ENCODE peak calls at places on chromosomes 2 and 18, in six cellular contexts. N, J, M, W, K and A are unnamed samples.

GRCh38 chr2:239053801-239054503 is 206.1 kb downstream of the TWIST2 start:
- DNase-seq in N (peak), J (no peak), M (no peak), W (no peak), K (no peak), A (no peak)

GRCh38 chr2:138615257-138615656 is 113.7 kb downstream of the SPOPL start:
- DNase-seq in N (no peak), J (no peak), M (no peak), W (no peak), K (peak), A (peak)

GRCh38 chr18:72704202-72704601 is 160.1 kb upstream of the CBLN2 start:
- DNase-seq in N (no peak), J (no peak), M (no peak), W (no peak), K (no peak), A (no peak)

GRCh38 chr2:223008936-223009335 is 43.1 kb upstream of the KCNE4 start:
- DNase-seq in N (no peak), J (no peak), M (no peak), W (no peak), K (peak), A (no peak)

GRCh38 chr2:20093263-20094141 is 42.1 kb upstream of the LAPTM4A start:
- DNase-seq in N (peak), J (no peak), M (no peak), W (peak), K (peak), A (peak)

GRCh38 chr18:78693429-78693828 is 286.2 kb upstream of the SALL3 start:
- DNase-seq in N (no peak), J (no peak), M (no peak), W (no peak), K (no peak), A (no peak)

GRCh38 chr2:68741805-68742306 is 7.2 kb downstream of the ARHGAP25 start:
- DNase-seq in N (no peak), J (no peak), M (no peak), W (no peak), K (no peak), A (no peak)

GRCh38 chr18:2570772-2571199 is 519 bp downstream of the METTL4 start:
- DNase-seq in N (peak), J (peak), M (peak), W (peak), K (peak), A (peak)

GRCh38 chr2:180196419-180196977 is 189.4 kb upstream of the CWC22 start:
- DNase-seq in N (no peak), J (no peak), M (no peak), W (no peak), K (peak), A (no peak)

GRCh38 chr18:23810396-23810795 is 121.1 kb downstream of the LAMA3 start:
- DNase-seq in N (no peak), J (peak), M (no peak), W (peak), K (no peak), A (no peak)

GRCh38 chr2:134450114-134450513 is 196.2 kb downstream of the MGAT5 start:
- DNase-seq in N (no peak), J (no peak), M (no peak), W (no peak), K (no peak), A (no peak)

GRCh38 chr2:164840930-164841718 is 499 bp downstream of the COBLL1 start:
- DNase-seq in N (peak), J (no peak), M (peak), W (peak), K (peak), A (peak)

GRCh38 chr2:152525277-152525838 is 190.4 kb downstream of the FMNL2 start:
- DNase-seq in N (peak), J (no peak), M (no peak), W (no peak), K (peak), A (peak)

GRCh38 chr2:156695595-156695994 is 259.4 kb downstream of the GPD2 start:
- DNase-seq in N (no peak), J (no peak), M (no peak), W (peak), K (no peak), A (no peak)

GRCh38 chr2:229578052-229578846 is 136.1 kb downstream of the DNER start:
- DNase-seq in N (no peak), J (no peak), M (no peak), W (no peak), K (no peak), A (no peak)

GRCh38 chr2:240932724-240933047 is 26.6 kb downstream of the CROCC2 start:
- DNase-seq in N (no peak), J (no peak), M (no peak), W (no peak), K (no peak), A (no peak)

GRCh38 chr2:20040489-20041172 is 10.8 kb downstream of the LAPTM4A start:
- DNase-seq in N (no peak), J (no peak), M (no peak), W (no peak), K (peak), A (peak)

GRCh38 chr2:131034122-131035051 is 58.9 kb downstream of the FAM168B start:
- DNase-seq in N (no peak), J (no peak), M (peak), W (peak), K (peak), A (peak)

GRCh38 chr2:171181067-171182049 is 20.7 kb upstream of the TLK1 start:
- DNase-seq in N (no peak), J (no peak), M (no peak), W (no peak), K (no peak), A (no peak)

GRCh38 chr2:72185166-72185565 is 37.5 kb upstream of the CYP26B1 start:
- DNase-seq in N (no peak), J (no peak), M (no peak), W (no peak), K (no peak), A (peak)

GRCh38 chr2:45652090-45653050 is 895 bp downstream of the PRKCE start:
- DNase-seq in N (peak), J (peak), M (peak), W (no peak), K (peak), A (peak)

GRCh38 chr2:174786066-174786725 is 21.9 kb upstream of the CHRNA1 start:
- DNase-seq in N (no peak), J (no peak), M (no peak), W (no peak), K (peak), A (no peak)

GRCh38 chr2:237695201-237695780 is 67.9 kb downstream of the LRRFIP1 start:
- DNase-seq in N (no peak), J (peak), M (no peak), W (no peak), K (peak), A (peak)

GRCh38 chr2:101528501-101528900 is 53.6 kb upstream of the RFX8 start:
- DNase-seq in N (no peak), J (no peak), M (no peak), W (peak), K (no peak), A (no peak)

GRCh38 chr2:28394331-28394877 is 1.7 kb downstream of the FOSL2 start:
- DNase-seq in N (peak), J (no peak), M (peak), W (no peak), K (peak), A (peak)

GRCh38 chr18:22171839-22172582 is 2.6 kb downstream of the GATA6 start:
- DNase-seq in N (no peak), J (no peak), M (peak), W (no peak), K (peak), A (no peak)

GRCh38 chr18:49168970-49169619 is 218.3 kb upstream of the SMAD7 start:
- DNase-seq in N (no peak), J (no peak), M (no peak), W (no peak), K (no peak), A (no peak)

GRCh38 chr18:32770651-32771168 is 2.1 kb downstream of the KLHL14 start:
- DNase-seq in N (no peak), J (no peak), M (no peak), W (no peak), K (no peak), A (no peak)

GRCh38 chr18:32773187-32773712 is 427 bp upstream of the KLHL14 start:
- DNase-seq in N (no peak), J (no peak), M (no peak), W (no peak), K (no peak), A (no peak)

GRCh38 chr18:32771169-32771751 is 1.6 kb downstream of the KLHL14 start:
- DNase-seq in N (no peak), J (no peak), M (no peak), W (peak), K (no peak), A (no peak)

GRCh38 chr18:32772580-32773186 is at the start of gene KLHL14:
- DNase-seq in N (no peak), J (no peak), M (no peak), W (no peak), K (no peak), A (no peak)

DNA sequence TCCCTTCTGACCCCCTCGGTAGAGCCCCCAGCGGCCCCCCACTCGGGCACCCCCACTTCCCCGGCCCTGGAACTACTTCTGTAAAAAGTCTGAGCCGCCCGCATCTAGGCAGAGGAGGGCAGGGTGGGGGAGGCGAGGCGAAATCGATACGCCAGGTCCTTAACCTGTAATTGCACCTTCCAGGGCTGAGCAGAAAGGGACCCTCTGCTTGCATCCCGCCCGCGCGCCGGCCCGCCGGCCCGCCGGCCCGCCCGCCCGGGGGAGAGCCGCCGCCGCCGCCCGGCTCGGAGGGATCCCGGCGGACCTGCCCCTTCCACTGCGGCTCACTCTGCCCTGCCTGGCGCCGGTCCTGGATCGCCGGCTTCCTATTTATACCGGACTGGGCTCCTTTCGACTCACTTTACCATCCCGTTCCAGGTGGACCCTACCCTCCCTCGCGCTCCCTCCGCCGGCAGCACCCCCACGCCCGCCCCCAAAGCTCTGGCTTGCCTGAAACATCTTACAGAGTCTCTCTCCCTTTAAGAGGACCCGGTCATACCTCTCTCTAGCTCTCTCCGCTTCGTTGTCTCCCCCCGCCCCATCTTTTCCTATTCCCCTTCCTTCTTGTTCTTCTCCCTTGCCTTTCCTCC is 838 bp downstream of the KLHL14 start:
- DNase-seq in N (no peak), J (no peak), M (no peak), W (no peak), K (peak), A (no peak)
- H3K4me3 ChIP-seq in N (peak), J (no peak), M (peak), W (peak), K (no peak), A (no peak)

GRCh38 chr2:16665746-16666452 is at the start of gene CYRIA:
- DNase-seq in N (peak), J (peak), M (peak), W (peak), K (peak), A (peak)
- H3K4me3 ChIP-seq in N (peak), J (peak), M (peak), W (peak), K (peak), A (peak)

DNA sequence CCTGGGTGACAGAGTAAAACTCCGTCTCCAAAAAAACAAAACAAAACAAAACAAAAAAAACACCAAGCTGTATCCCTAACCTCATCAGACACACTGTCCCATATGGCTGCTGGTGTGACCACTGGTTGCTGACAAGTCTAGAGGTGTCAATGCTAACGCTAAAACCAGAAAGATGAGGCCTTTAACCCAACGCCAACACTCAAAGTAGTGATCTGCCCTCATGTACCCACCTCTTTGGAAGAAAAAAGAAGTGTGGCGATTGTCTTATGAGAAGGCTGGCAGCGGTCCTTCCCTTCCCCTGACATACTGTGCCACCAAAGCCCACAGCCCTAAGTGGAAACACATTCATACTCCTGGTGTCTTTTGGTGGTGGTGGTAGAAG is 9.9 kb downstream of the SERTAD2 start:
- DNase-seq in N (no peak), J (no peak), M (no peak), W (no peak), K (peak), A (no peak)
- H3K4me3 ChIP-seq in N (no peak), J (peak), M (peak), W (no peak), K (peak), A (peak)

GRCh38 chr2:219513787-219514186 is 495 bp upstream of the ASIC4 start:
- DNase-seq in N (no peak), J (no peak), M (no peak), W (peak), K (no peak), A (no peak)
- H3K4me3 ChIP-seq in N (no peak), J (no peak), M (no peak), W (peak), K (no peak), A (no peak)

GRCh38 chr2:29504746-29505145 is 389.5 kb downstream of the CLIP4 start:
- DNase-seq in N (no peak), J (no peak), M (no peak), W (no peak), K (no peak), A (no peak)

DNA sequence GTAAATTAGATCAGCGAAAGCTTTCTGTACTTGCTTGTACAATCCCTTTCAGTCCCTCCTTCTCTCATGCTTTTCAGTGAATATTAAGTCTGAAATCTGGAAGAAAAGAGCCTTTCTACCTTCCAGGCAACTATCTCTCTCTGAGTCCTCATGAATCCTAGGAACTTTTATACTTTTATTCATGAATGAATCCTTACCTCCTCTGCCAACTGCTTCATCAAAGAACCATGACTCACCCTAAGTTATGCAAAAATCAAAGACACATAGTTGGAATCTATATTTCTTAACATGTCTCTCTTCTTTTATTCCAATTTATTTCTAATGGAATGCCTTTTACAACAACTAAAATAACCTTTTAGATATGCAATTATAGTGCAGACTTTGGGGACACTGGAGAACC is 394.2 kb downstream of the CLIP4 start:
- DNase-seq in N (no peak), J (no peak), M (no peak), W (no peak), K (peak), A (no peak)
- H3K4me3 ChIP-seq in N (no peak), J (no peak), M (no peak), W (no peak), K (no peak), A (no peak)

GRCh38 chr2:54776494-54776893 is 53.0 kb downstream of the EML6 start:
- DNase-seq in N (no peak), J (no peak), M (no peak), W (no peak), K (no peak), A (no peak)
- H3K4me3 ChIP-seq in N (no peak), J (no peak), M (no peak), W (no peak), K (no peak), A (no peak)

GRCh38 chr2:9648821-9649220 is 18.0 kb upstream of the YWHAQ start:
- DNase-seq in N (no peak), J (no peak), M (no peak), W (no peak), K (no peak), A (no peak)
- H3K4me3 ChIP-seq in N (no peak), J (no peak), M (no peak), W (no peak), K (no peak), A (no peak)